ENCODE peak calls at places on chromosomes 4 and X, in eight cellular contexts. S is upper lobe of left lung, X is iPS-NIHi11, T is fibroblast of pulmonary artery, G is HT1080, W is left lung, P is HEK293T, B is nucleus accumbens. N is an unnamed sample.

GRCh38 chr4:76206222-76206942 is 7.2 kb downstream of the SCARB2 start:
- DNase-seq in S (no peak), X (no peak), P (no peak), T (peak; percentile 41), B (no peak), W (no peak), G (no peak), N (no peak)

GRCh38 chr4:156677136-156677535 is 294.5 kb downstream of the PDGFC start:
- DNase-seq in B (no peak), W (no peak), G (no peak), P (peak; percentile 52), X (peak; percentile 57), S (no peak), T (peak; percentile 65), N (no peak)

GRCh38 chr4:7201351-7202305 is 9.3 kb downstream of the SORCS2 start:
- DNase-seq in P (no peak), W (peak; percentile 11), X (no peak), G (no peak), T (no peak), B (no peak), S (no peak), N (no peak)

GRCh38 chr4:86974481-86975050 is 39.8 kb downstream of the AFF1 start:
- DNase-seq in W (no peak), X (no peak), G (peak; percentile 5), S (no peak), B (no peak), P (no peak), T (peak; percentile 22), N (no peak)

GRCh38 chr4:27360651-27361347 is 500.2 kb downstream of the STIM2 start:
- DNase-seq in G (peak; percentile 36), T (peak; percentile 87), P (no peak), B (no peak), S (no peak), X (no peak), W (no peak), N (no peak)

GRCh38 chr4:1238676-1239000 is 10.3 kb downstream of the CTBP1 start:
- DNase-seq in B (no peak), T (no peak), X (no peak), S (no peak), G (no peak), P (no peak), W (peak; percentile 20), N (no peak)

GRCh38 chrX:136708348-136708747 is 60.4 kb downstream of the CD40LG start:
- DNase-seq in T (peak; percentile 23), P (no peak), S (no peak), B (no peak), W (no peak), X (no peak), G (no peak), N (no peak)

GRCh38 chrX:11600578-11600977 is 65.1 kb downstream of the ARHGAP6 start:
- DNase-seq in W (no peak), B (no peak), T (no peak), P (no peak), S (no peak), G (no peak), X (peak; percentile 2), N (no peak)

GRCh38 chr4:40747436-40747835 is 2.3 kb upstream of the NSUN7 start:
- DNase-seq in B (no peak), X (no peak), W (no peak), T (no peak), G (no peak), S (no peak), P (peak; percentile 8), N (no peak)

GRCh38 chr4:109708435-109708834 is 5.2 kb upstream of the CASP6 start:
- DNase-seq in W (no peak), P (no peak), B (no peak), X (no peak), T (no peak), G (no peak), S (no peak), N (no peak)

GRCh38 chr4:46444318-46444717 is 54.4 kb upstream of the GABRA2 start:
- DNase-seq in X (no peak), T (peak; percentile 42), S (no peak), B (no peak), G (peak; percentile 30), P (no peak), W (no peak), N (no peak)

GRCh38 chr4:111274060-111274459 is 651.2 kb upstream of the PITX2 start:
- DNase-seq in W (no peak), X (no peak), P (no peak), B (no peak), S (no peak), G (no peak), T (no peak), N (no peak)

GRCh38 chrX:84046403-84046984 is 141.5 kb downstream of the RPS6KA6 start:
- DNase-seq in T (peak; percentile 37), X (peak; percentile 14), G (peak; percentile 15), B (no peak), P (peak; percentile 33), S (no peak), W (no peak), N (peak; percentile 16)

GRCh38 chr4:142393127-142393526 is 453.0 kb downstream of the INPP4B start:
- DNase-seq in T (no peak), X (no peak), G (no peak), S (no peak), W (no peak), B (no peak), P (no peak), N (no peak)

GRCh38 chr4:801436-802124 is 24.3 kb downstream of the CPLX1 start:
- DNase-seq in T (no peak), G (no peak), S (no peak), P (no peak), X (peak; percentile 1), W (no peak), B (no peak), N (no peak)

GRCh38 chr4:105551968-105552746 is at the start of gene ARHGEF38:
- DNase-seq in X (peak; percentile 49), P (no peak), B (no peak), G (peak; percentile 35), S (no peak), W (peak; percentile 63), T (no peak), N (no peak)

GRCh38 chr4:113289736-113290135 is 240.3 kb downstream of the ANK2 start:
- DNase-seq in G (no peak), W (no peak), T (peak; percentile 83), S (no peak), P (no peak), X (no peak), B (no peak), N (no peak)

GRCh38 chr4:2102045-2102883 is 43.1 kb downstream of the NAT8L start:
- DNase-seq in X (no peak), W (no peak), B (no peak), S (no peak), P (no peak), G (no peak), T (no peak), N (no peak)

GRCh38 chr4:146134761-146135160 is 40.8 kb upstream of the LSM6 start:
- DNase-seq in T (peak; percentile 3), B (no peak), S (no peak), G (no peak), P (no peak), W (no peak), X (no peak), N (peak; percentile 30)

GRCh38 chr4:2258091-2259035 is 3.5 kb downstream of the MXD4 start:
- DNase-seq in X (peak; percentile 1), P (no peak), B (no peak), T (no peak), S (peak; percentile 64), G (no peak), W (peak; percentile 24), N (no peak)

GRCh38 chr4:21652508-21653108 is 296.0 kb downstream of the KCNIP4 start:
- DNase-seq in T (no peak), X (no peak), W (no peak), P (no peak), S (no peak), B (no peak), G (no peak), N (no peak)

GRCh38 chr4:57098945-57099344 is 11.2 kb downstream of the IGFBP7 start:
- DNase-seq in P (no peak), B (no peak), T (peak; percentile 89), W (no peak), X (no peak), G (no peak), S (no peak), N (no peak)

GRCh38 chrX:427812-428725 is 41.4 kb upstream of the PPP2R3B start:
- DNase-seq in S (no peak), W (no peak), B (no peak), X (peak; percentile 74), G (no peak), P (peak; percentile 48), T (peak; percentile 17), N (no peak)